ENCODE peak calls at places on chromosomes 1 and 21, in five cellular contexts. One of them, this sample, is unnamed.

GRCh38 chr1:23526329-23527041 is 4.5 kb downstream of the E2F2 start:
- DNase-seq in RPMI7951: no peak
- DNase-seq in KBM-7: no peak
- DNase-seq in activated gamma-delta T cell treated with anti-CD3 and anti-CD28 coated beads, Interleukin-2, amount 50 U/mL, for 16 hours: no peak
- DNase-seq in activated CD4-positive, CD25-positive, alpha-beta regulatory T cell: no peak
- DNase-seq in this sample: no peak

GRCh38 chr1:152777510-152778137 is 2.7 kb downstream of the LCE1F start:
- DNase-seq in activated gamma-delta T cell treated with anti-CD3 and anti-CD28 coated beads, Interleukin-2, amount 50 U/mL, for 16 hours: no peak
- DNase-seq in activated CD4-positive, CD25-positive, alpha-beta regulatory T cell: no peak
- DNase-seq in KBM-7: peak
- DNase-seq in RPMI7951: peak
- DNase-seq in this sample: no peak

GRCh38 chr1:23169727-23170335 is 1.2 kb upstream of the LUZP1 start:
- DNase-seq in activated CD4-positive, CD25-positive, alpha-beta regulatory T cell: no peak
- DNase-seq in activated gamma-delta T cell treated with anti-CD3 and anti-CD28 coated beads, Interleukin-2, amount 50 U/mL, for 16 hours: no peak
- DNase-seq in KBM-7: peak
- DNase-seq in RPMI7951: peak
- DNase-seq in this sample: no peak

GRCh38 chr1:203765029-203765837 is at the start of gene LAX1:
- DNase-seq in RPMI7951: no peak
- DNase-seq in KBM-7: peak
- DNase-seq in activated gamma-delta T cell treated with anti-CD3 and anti-CD28 coated beads, Interleukin-2, amount 50 U/mL, for 16 hours: peak
- DNase-seq in activated CD4-positive, CD25-positive, alpha-beta regulatory T cell: peak
- DNase-seq in this sample: no peak

GRCh38 chr1:6075747-6076146 is 30.1 kb downstream of the KCNAB2 start:
- DNase-seq in activated gamma-delta T cell treated with anti-CD3 and anti-CD28 coated beads, Interleukin-2, amount 50 U/mL, for 16 hours: no peak
- DNase-seq in KBM-7: peak
- DNase-seq in RPMI7951: no peak
- DNase-seq in activated CD4-positive, CD25-positive, alpha-beta regulatory T cell: no peak
- DNase-seq in this sample: no peak

GRCh38 chr1:152761609-152762213 is 3.9 kb downstream of the KPRP start:
- DNase-seq in KBM-7: no peak
- DNase-seq in activated CD4-positive, CD25-positive, alpha-beta regulatory T cell: no peak
- DNase-seq in activated gamma-delta T cell treated with anti-CD3 and anti-CD28 coated beads, Interleukin-2, amount 50 U/mL, for 16 hours: no peak
- DNase-seq in RPMI7951: no peak
- DNase-seq in this sample: no peak

GRCh38 chr1:227898502-227899140 is 49.1 kb downstream of the WNT9A start:
- DNase-seq in activated gamma-delta T cell treated with anti-CD3 and anti-CD28 coated beads, Interleukin-2, amount 50 U/mL, for 16 hours: no peak
- DNase-seq in activated CD4-positive, CD25-positive, alpha-beta regulatory T cell: no peak
- DNase-seq in KBM-7: no peak
- DNase-seq in RPMI7951: no peak
- DNase-seq in this sample: no peak

GRCh38 chr21:41830764-41831452 is 48.2 kb downstream of the PRDM15 start:
- DNase-seq in KBM-7: no peak
- DNase-seq in RPMI7951: no peak
- DNase-seq in activated CD4-positive, CD25-positive, alpha-beta regulatory T cell: no peak
- DNase-seq in activated gamma-delta T cell treated with anti-CD3 and anti-CD28 coated beads, Interleukin-2, amount 50 U/mL, for 16 hours: no peak
- DNase-seq in this sample: no peak

GRCh38 chr21:41236361-41236973 is 68.5 kb downstream of the BACE2 start:
- DNase-seq in activated gamma-delta T cell treated with anti-CD3 and anti-CD28 coated beads, Interleukin-2, amount 50 U/mL, for 16 hours: no peak
- DNase-seq in RPMI7951: no peak
- DNase-seq in KBM-7: no peak
- DNase-seq in activated CD4-positive, CD25-positive, alpha-beta regulatory T cell: no peak
- DNase-seq in this sample: no peak

GRCh38 chr21:18951291-18952038 is 547.9 kb upstream of the TMPRSS15 start:
- DNase-seq in activated CD4-positive, CD25-positive, alpha-beta regulatory T cell: no peak
- DNase-seq in activated gamma-delta T cell treated with anti-CD3 and anti-CD28 coated beads, Interleukin-2, amount 50 U/mL, for 16 hours: no peak
- DNase-seq in KBM-7: peak
- DNase-seq in RPMI7951: no peak
- DNase-seq in this sample: peak

GRCh38 chr1:54800899-54801759 is at the start of gene TTC22:
- DNase-seq in activated gamma-delta T cell treated with anti-CD3 and anti-CD28 coated beads, Interleukin-2, amount 50 U/mL, for 16 hours: peak
- DNase-seq in KBM-7: peak
- DNase-seq in activated CD4-positive, CD25-positive, alpha-beta regulatory T cell: peak
- DNase-seq in RPMI7951: no peak
- DNase-seq in this sample: no peak

GRCh38 chr1:46246548-46247432 is 773 bp upstream of the RAD54L start:
- DNase-seq in activated CD4-positive, CD25-positive, alpha-beta regulatory T cell: peak
- DNase-seq in activated gamma-delta T cell treated with anti-CD3 and anti-CD28 coated beads, Interleukin-2, amount 50 U/mL, for 16 hours: peak
- DNase-seq in RPMI7951: peak
- DNase-seq in KBM-7: peak
- DNase-seq in this sample: no peak

GRCh38 chr1:204937901-204938300 is 67.2 kb downstream of the NFASC start:
- DNase-seq in KBM-7: no peak
- DNase-seq in activated gamma-delta T cell treated with anti-CD3 and anti-CD28 coated beads, Interleukin-2, amount 50 U/mL, for 16 hours: no peak
- DNase-seq in RPMI7951: no peak
- DNase-seq in activated CD4-positive, CD25-positive, alpha-beta regulatory T cell: no peak
- DNase-seq in this sample: no peak

GRCh38 chr1:60419023-60419422 is 345.5 kb upstream of the C1orf87 start:
- DNase-seq in activated gamma-delta T cell treated with anti-CD3 and anti-CD28 coated beads, Interleukin-2, amount 50 U/mL, for 16 hours: no peak
- DNase-seq in activated CD4-positive, CD25-positive, alpha-beta regulatory T cell: no peak
- DNase-seq in RPMI7951: no peak
- DNase-seq in KBM-7: no peak
- DNase-seq in this sample: no peak

GRCh38 chr21:45988366-45989347 is 7.1 kb downstream of the COL6A1 start:
- DNase-seq in activated gamma-delta T cell treated with anti-CD3 and anti-CD28 coated beads, Interleukin-2, amount 50 U/mL, for 16 hours: no peak
- DNase-seq in RPMI7951: no peak
- DNase-seq in activated CD4-positive, CD25-positive, alpha-beta regulatory T cell: no peak
- DNase-seq in KBM-7: no peak
- DNase-seq in this sample: no peak

This sample was measured in HS-5.